ENCODE peak calls at places on chromosomes 1 and 21, in five cellular contexts. One of them, this sample, is unnamed.

GRCh38 chr1:225498539-225499135 is 70.8 kb upstream of the LBR start:
- DNase-seq in cardiac muscle cell: peak
- DNase-seq in tibial artery: no peak
- DNase-seq in WERI-Rb-1: no peak
- DNase-seq in adrenal gland: no peak
- DNase-seq in this sample: no peak

GRCh38 chr1:243233908-243234307 is 21.2 kb downstream of the CEP170 start:
- DNase-seq in tibial artery: no peak
- DNase-seq in WERI-Rb-1: no peak
- DNase-seq in adrenal gland: no peak
- DNase-seq in cardiac muscle cell: peak
- DNase-seq in this sample: no peak

GRCh38 chr1:117061986-117062415 is 1.9 kb downstream of the TTF2 start:
- DNase-seq in cardiac muscle cell: peak
- DNase-seq in tibial artery: no peak
- DNase-seq in WERI-Rb-1: no peak
- DNase-seq in adrenal gland: no peak
- DNase-seq in this sample: no peak

GRCh38 chr1:230365723-230366307 is 60.3 kb downstream of the PGBD5 start:
- DNase-seq in WERI-Rb-1: peak
- DNase-seq in cardiac muscle cell: no peak
- DNase-seq in adrenal gland: no peak
- DNase-seq in tibial artery: no peak
- DNase-seq in this sample: no peak

GRCh38 chr1:13899856-13900255 is 199.9 kb downstream of the PRDM2 start:
- DNase-seq in tibial artery: no peak
- DNase-seq in cardiac muscle cell: peak
- DNase-seq in adrenal gland: no peak
- DNase-seq in WERI-Rb-1: no peak
- DNase-seq in this sample: no peak

GRCh38 chr1:244102471-244102870 is 51.4 kb downstream of the ZBTB18 start:
- DNase-seq in tibial artery: no peak
- DNase-seq in WERI-Rb-1: no peak
- DNase-seq in adrenal gland: no peak
- DNase-seq in cardiac muscle cell: no peak
- DNase-seq in this sample: no peak

GRCh38 chr1:98103617-98104284 is 182.9 kb upstream of the DPYD start:
- DNase-seq in tibial artery: no peak
- DNase-seq in cardiac muscle cell: peak
- DNase-seq in WERI-Rb-1: no peak
- DNase-seq in adrenal gland: no peak
- DNase-seq in this sample: no peak

GRCh38 chr1:58401991-58402390 is 144.5 kb downstream of the OMA1 start:
- DNase-seq in WERI-Rb-1: no peak
- DNase-seq in adrenal gland: no peak
- DNase-seq in cardiac muscle cell: peak
- DNase-seq in tibial artery: no peak
- DNase-seq in this sample: no peak

GRCh38 chr1:65812065-65812464 is 19.4 kb downstream of the PDE4B start:
- DNase-seq in WERI-Rb-1: no peak
- DNase-seq in adrenal gland: peak
- DNase-seq in tibial artery: peak
- DNase-seq in cardiac muscle cell: peak
- DNase-seq in this sample: no peak

GRCh38 chr1:152029144-152029936 is 7.5 kb downstream of the S100A11 start:
- DNase-seq in cardiac muscle cell: peak
- DNase-seq in tibial artery: no peak
- DNase-seq in adrenal gland: no peak
- DNase-seq in WERI-Rb-1: no peak
- DNase-seq in this sample: no peak

GRCh38 chr1:40872266-40872665 is 10.1 kb upstream of the CITED4 start:
- DNase-seq in tibial artery: no peak
- DNase-seq in WERI-Rb-1: no peak
- DNase-seq in cardiac muscle cell: no peak
- DNase-seq in adrenal gland: no peak
- DNase-seq in this sample: no peak

GRCh38 chr1:13855554-13855953 is 155.6 kb downstream of the PRDM2 start:
- DNase-seq in cardiac muscle cell: no peak
- DNase-seq in tibial artery: no peak
- DNase-seq in WERI-Rb-1: no peak
- DNase-seq in adrenal gland: no peak
- DNase-seq in this sample: no peak

GRCh38 chr1:196527941-196528340 is 80.3 kb downstream of the KCNT2 start:
- DNase-seq in WERI-Rb-1: no peak
- DNase-seq in cardiac muscle cell: no peak
- DNase-seq in adrenal gland: no peak
- DNase-seq in tibial artery: no peak
- DNase-seq in this sample: no peak

GRCh38 chr1:157137051-157137772 is 983 bp downstream of the ETV3 start:
- DNase-seq in tibial artery: no peak
- DNase-seq in cardiac muscle cell: peak
- DNase-seq in WERI-Rb-1: peak
- DNase-seq in adrenal gland: no peak
- DNase-seq in this sample: no peak

GRCh38 chr1:207454046-207454964 is at the start of gene CR2:
- DNase-seq in cardiac muscle cell: no peak
- DNase-seq in WERI-Rb-1: peak
- DNase-seq in adrenal gland: peak
- DNase-seq in tibial artery: peak
- DNase-seq in this sample: peak

GRCh38 chr1:56806804-56807203 is 12.4 kb downstream of the FYB2 start:
- DNase-seq in tibial artery: no peak
- DNase-seq in cardiac muscle cell: no peak
- DNase-seq in adrenal gland: no peak
- DNase-seq in WERI-Rb-1: no peak
- DNase-seq in this sample: no peak

GRCh38 chr1:196115641-196116040 is 492.6 kb downstream of the KCNT2 start:
- DNase-seq in tibial artery: peak
- DNase-seq in cardiac muscle cell: peak
- DNase-seq in adrenal gland: no peak
- DNase-seq in WERI-Rb-1: no peak
- DNase-seq in this sample: peak

GRCh38 chr1:215001419-215002021 is 81.0 kb upstream of the KCNK2 start:
- DNase-seq in tibial artery: no peak
- DNase-seq in adrenal gland: no peak
- DNase-seq in WERI-Rb-1: no peak
- DNase-seq in cardiac muscle cell: no peak
- DNase-seq in this sample: no peak

GRCh38 chr1:33306561-33307493 is 14.1 kb downstream of the A3GALT2 start:
- DNase-seq in tibial artery: no peak
- DNase-seq in adrenal gland: no peak
- DNase-seq in cardiac muscle cell: peak
- DNase-seq in WERI-Rb-1: no peak
- DNase-seq in this sample: no peak

GRCh38 chr1:70930062-70930461 is 117.6 kb downstream of the PTGER3 start:
- DNase-seq in cardiac muscle cell: no peak
- DNase-seq in WERI-Rb-1: no peak
- DNase-seq in adrenal gland: no peak
- DNase-seq in tibial artery: no peak
- DNase-seq in this sample: no peak

GRCh38 chr21:37000381-37000780 is 6.1 kb upstream of the RIPPLY3 start:
- DNase-seq in tibial artery: no peak
- DNase-seq in WERI-Rb-1: no peak
- DNase-seq in cardiac muscle cell: no peak
- DNase-seq in adrenal gland: no peak
- DNase-seq in this sample: no peak

GRCh38 chr1:240475832-240476231 is 136.1 kb downstream of the GREM2 start:
- DNase-seq in tibial artery: no peak
- DNase-seq in cardiac muscle cell: no peak
- DNase-seq in adrenal gland: no peak
- DNase-seq in WERI-Rb-1: no peak
- DNase-seq in this sample: no peak

GRCh38 chr21:45299026-45299863 is 11.6 kb upstream of the POFUT2 start:
- DNase-seq in cardiac muscle cell: peak
- DNase-seq in adrenal gland: peak
- DNase-seq in tibial artery: no peak
- DNase-seq in WERI-Rb-1: no peak
- DNase-seq in this sample: peak

GRCh38 chr1:112247971-112248370 is 148.0 kb upstream of the CTTNBP2NL start:
- DNase-seq in cardiac muscle cell: no peak
- DNase-seq in adrenal gland: no peak
- DNase-seq in tibial artery: no peak
- DNase-seq in WERI-Rb-1: no peak
- DNase-seq in this sample: no peak

GRCh38 chr1:153474349-153474748 is 13.9 kb upstream of the S100A7 start:
- DNase-seq in cardiac muscle cell: peak
- DNase-seq in tibial artery: no peak
- DNase-seq in adrenal gland: no peak
- DNase-seq in WERI-Rb-1: no peak
- DNase-seq in this sample: no peak

GRCh38 chr21:14797543-14797942 is 251.4 kb upstream of the SAMSN1 start:
- DNase-seq in WERI-Rb-1: no peak
- DNase-seq in cardiac muscle cell: no peak
- DNase-seq in adrenal gland: no peak
- DNase-seq in tibial artery: no peak
- DNase-seq in this sample: no peak

GRCh38 chr21:45811136-45811535 is 167.6 kb downstream of the PCBP3 start:
- DNase-seq in cardiac muscle cell: no peak
- DNase-seq in WERI-Rb-1: peak
- DNase-seq in tibial artery: no peak
- DNase-seq in adrenal gland: no peak
- DNase-seq in this sample: no peak

GRCh38 chr1:7516341-7516740 is 254.8 kb upstream of the VAMP3 start:
- DNase-seq in adrenal gland: no peak
- DNase-seq in tibial artery: no peak
- DNase-seq in cardiac muscle cell: no peak
- DNase-seq in WERI-Rb-1: peak
- DNase-seq in this sample: no peak

GRCh38 chr1:45508295-45509151 is 8.4 kb downstream of the MMACHC start:
- DNase-seq in cardiac muscle cell: no peak
- DNase-seq in adrenal gland: no peak
- DNase-seq in tibial artery: no peak
- DNase-seq in WERI-Rb-1: no peak
- DNase-seq in this sample: peak
- TF ChIP-seq CTCF in cardiac muscle cell: peak
- TF ChIP-seq CTCF in adrenal gland: no peak
- TF ChIP-seq CTCF in tibial artery: no peak
- TF ChIP-seq CTCF in WERI-Rb-1: no peak
- TF ChIP-seq CTCF in this sample: no peak

GRCh38 chr1:2988256-2988655 is 33.0 kb upstream of the ACTRT2 start:
- DNase-seq in WERI-Rb-1: no peak
- DNase-seq in tibial artery: no peak
- DNase-seq in adrenal gland: no peak
- DNase-seq in cardiac muscle cell: no peak
- DNase-seq in this sample: peak

GRCh38 chr1:2985694-2986548 is 35.3 kb upstream of the ACTRT2 start:
- DNase-seq in cardiac muscle cell: no peak
- DNase-seq in WERI-Rb-1: no peak
- DNase-seq in tibial artery: no peak
- DNase-seq in adrenal gland: no peak
- DNase-seq in this sample: no peak

GRCh38 chr1:2989185-2989584 is 32.1 kb upstream of the ACTRT2 start:
- DNase-seq in cardiac muscle cell: no peak
- DNase-seq in WERI-Rb-1: no peak
- DNase-seq in tibial artery: peak
- DNase-seq in adrenal gland: no peak
- DNase-seq in this sample: no peak

GRCh38 chr1:2986549-2987305 is 34.5 kb upstream of the ACTRT2 start:
- DNase-seq in tibial artery: no peak
- DNase-seq in cardiac muscle cell: no peak
- DNase-seq in adrenal gland: no peak
- DNase-seq in WERI-Rb-1: no peak
- DNase-seq in this sample: peak

GRCh38 chr1:2987773-2988172 is 33.5 kb upstream of the ACTRT2 start:
- DNase-seq in WERI-Rb-1: no peak
- DNase-seq in tibial artery: no peak
- DNase-seq in cardiac muscle cell: no peak
- DNase-seq in adrenal gland: no peak
- DNase-seq in this sample: no peak
- TF ChIP-seq CTCF in WERI-Rb-1: no peak
- TF ChIP-seq CTCF in tibial artery: no peak
- TF ChIP-seq CTCF in cardiac muscle cell: no peak
- TF ChIP-seq CTCF in adrenal gland: no peak
- TF ChIP-seq CTCF in this sample: no peak

GRCh38 chr1:180211156-180211859 is 18.8 kb upstream of the LHX4 start:
- DNase-seq in WERI-Rb-1: no peak
- DNase-seq in cardiac muscle cell: no peak
- DNase-seq in adrenal gland: no peak
- DNase-seq in tibial artery: no peak
- DNase-seq in this sample: no peak

GRCh38 chr1:180217021-180217420 is 13.0 kb upstream of the LHX4 start:
- DNase-seq in adrenal gland: no peak
- DNase-seq in WERI-Rb-1: no peak
- DNase-seq in tibial artery: no peak
- DNase-seq in cardiac muscle cell: no peak
- DNase-seq in this sample: no peak

GRCh38 chr1:180211860-180212229 is 18.2 kb upstream of the LHX4 start:
- DNase-seq in cardiac muscle cell: no peak
- DNase-seq in adrenal gland: no peak
- DNase-seq in tibial artery: no peak
- DNase-seq in WERI-Rb-1: no peak
- DNase-seq in this sample: no peak

GRCh38 chr1:180215856-180216625 is 14.0 kb upstream of the LHX4 start:
- DNase-seq in tibial artery: no peak
- DNase-seq in adrenal gland: no peak
- DNase-seq in WERI-Rb-1: peak
- DNase-seq in cardiac muscle cell: no peak
- DNase-seq in this sample: no peak

GRCh38 chr1:180213401-180214177 is 16.5 kb upstream of the LHX4 start:
- DNase-seq in WERI-Rb-1: peak
- DNase-seq in cardiac muscle cell: peak
- DNase-seq in adrenal gland: no peak
- DNase-seq in tibial artery: no peak
- DNase-seq in this sample: no peak
- TF ChIP-seq CTCF in WERI-Rb-1: no peak
- TF ChIP-seq CTCF in cardiac muscle cell: no peak
- TF ChIP-seq CTCF in adrenal gland: no peak
- TF ChIP-seq CTCF in tibial artery: no peak
- TF ChIP-seq CTCF in this sample: no peak

GRCh38 chr1:26848947-26849774 is 13.8 kb upstream of the SFN start:
- DNase-seq in WERI-Rb-1: no peak
- DNase-seq in adrenal gland: peak
- DNase-seq in tibial artery: no peak
- DNase-seq in cardiac muscle cell: peak
- DNase-seq in this sample: peak
- TF ChIP-seq CTCF in WERI-Rb-1: no peak
- TF ChIP-seq CTCF in adrenal gland: no peak
- TF ChIP-seq CTCF in tibial artery: no peak
- TF ChIP-seq CTCF in cardiac muscle cell: no peak
- TF ChIP-seq CTCF in this sample: no peak